ENCODE peak calls at places on chromosome 13, in nine cellular contexts. D is thoracic aorta; K is CD8-positive, alpha-beta T cell; U is choroid plexus epithelial cell; Z is KG1; E is neural crest cell; P is GM10248; H is GM04503; V is kidney epithelial cell. F is an unnamed sample.

GRCh38 chr13:27792393-27793218 is at the start of gene GSX1:
- DNase-seq in D (no peak), K (peak), U (peak), Z (no peak), E (peak), P (peak), H (no peak), V (peak), F (peak)

GRCh38 chr13:110676057-110676510 is 29.8 kb downstream of the CARS2 start:
- DNase-seq in D (no peak), K (no peak), U (no peak), Z (no peak), E (no peak), P (peak), H (no peak), V (no peak), F (no peak)

GRCh38 chr13:48873598-48873997 is 102.1 kb upstream of the FNDC3A start:
- DNase-seq in D (no peak), K (no peak), U (peak), Z (no peak), E (no peak), P (no peak), H (no peak), V (no peak), F (no peak)

GRCh38 chr13:100633461-100633860 is 41.1 kb downstream of the TMTC4 start:
- DNase-seq in D (no peak), K (no peak), U (peak), Z (no peak), E (no peak), P (no peak), H (peak), V (peak), F (no peak)

GRCh38 chr13:112824429-112824828 is 134.6 kb downstream of the ATP11A start:
- DNase-seq in D (no peak), K (no peak), U (no peak), Z (no peak), E (no peak), P (no peak), H (no peak), V (no peak), F (no peak)

GRCh38 chr13:20940083-20940482 is 37.5 kb upstream of the XPO4 start:
- DNase-seq in D (no peak), K (no peak), U (peak), Z (no peak), E (no peak), P (no peak), H (peak), V (no peak), F (no peak)

GRCh38 chr13:95677564-95678386 is 836 bp downstream of the DNAJC3 start:
- DNase-seq in D (no peak), K (no peak), U (peak), Z (no peak), E (no peak), P (no peak), H (no peak), V (no peak), F (no peak)

GRCh38 chr13:59863621-59864020 is 300.1 kb downstream of the DIAPH3 start:
- DNase-seq in D (no peak), K (no peak), U (no peak), Z (no peak), E (no peak), P (no peak), H (no peak), V (no peak), F (no peak)

GRCh38 chr13:43894438-43894837 is 14.7 kb downstream of the LACC1 start:
- DNase-seq in D (no peak), K (no peak), U (peak), Z (no peak), E (no peak), P (no peak), H (no peak), V (no peak), F (no peak)

GRCh38 chr13:97258801-97259200 is 36.7 kb downstream of the MBNL2 start:
- DNase-seq in D (no peak), K (no peak), U (peak), Z (no peak), E (no peak), P (no peak), H (peak), V (no peak), F (no peak)

GRCh38 chr13:72693832-72694231 is 33.6 kb downstream of the MZT1 start:
- DNase-seq in D (no peak), K (no peak), U (no peak), Z (no peak), E (no peak), P (no peak), H (no peak), V (no peak), F (no peak)

GRCh38 chr13:43573787-43574562 is 212.8 kb downstream of the ENOX1 start:
- DNase-seq in D (no peak), K (no peak), U (peak), Z (no peak), E (no peak), P (no peak), H (peak), V (no peak), F (no peak)

GRCh38 chr13:111947026-111947810 is 119.7 kb upstream of the SOX1 start:
- DNase-seq in D (no peak), K (no peak), U (no peak), Z (no peak), E (no peak), P (no peak), H (no peak), V (no peak), F (no peak)

GRCh38 chr13:30257433-30258099 is 49.8 kb downstream of the KATNAL1 start:
- DNase-seq in D (no peak), K (no peak), U (peak), Z (no peak), E (peak), P (peak), H (no peak), V (peak), F (peak)

GRCh38 chr13:100710176-100710575 is 35.6 kb upstream of the TMTC4 start:
- DNase-seq in D (no peak), K (no peak), U (no peak), Z (no peak), E (no peak), P (no peak), H (no peak), V (peak), F (no peak)

GRCh38 chr13:30577381-30577780 is 40.3 kb upstream of the USPL1 start:
- DNase-seq in D (no peak), K (peak), U (peak), Z (no peak), E (no peak), P (peak), H (peak), V (peak), F (no peak)

GRCh38 chr13:110154370-110155031 is 152.5 kb downstream of the COL4A1 start:
- DNase-seq in D (no peak), K (no peak), U (no peak), Z (no peak), E (no peak), P (no peak), H (no peak), V (no peak), F (no peak)

GRCh38 chr13:73090116-73090811 is 31.5 kb downstream of the KLF5 start:
- DNase-seq in D (no peak), K (no peak), U (peak), Z (no peak), E (no peak), P (no peak), H (peak), V (peak), F (no peak)

GRCh38 chr13:30373727-30374126 is 48.6 kb upstream of the UBE2L5 start:
- DNase-seq in D (no peak), K (no peak), U (no peak), Z (no peak), E (no peak), P (peak), H (no peak), V (no peak), F (no peak)

GRCh38 chr13:24713022-24713421 is 32.8 kb downstream of the ATP12A start:
- DNase-seq in D (no peak), K (no peak), U (no peak), Z (no peak), E (no peak), P (no peak), H (no peak), V (no peak), F (peak)

GRCh38 chr13:22076658-22077057 is 405.8 kb downstream of the FGF9 start:
- DNase-seq in D (no peak), K (no peak), U (no peak), Z (no peak), E (no peak), P (no peak), H (no peak), V (no peak), F (no peak)

GRCh38 chr13:95296326-95296939 is 4.8 kb downstream of the ABCC4 start:
- DNase-seq in D (no peak), K (no peak), U (no peak), Z (no peak), E (peak), P (peak), H (no peak), V (no peak), F (peak)

GRCh38 chr13:25860862-25861261 is 191.0 kb downstream of the SHISA2 start:
- DNase-seq in D (no peak), K (no peak), U (peak), Z (no peak), E (no peak), P (no peak), H (no peak), V (no peak), F (no peak)

GRCh38 chr13:82501804-82502203 is 1380.5 kb downstream of the SLITRK1 start:
- DNase-seq in D (no peak), K (no peak), U (no peak), Z (no peak), E (no peak), P (no peak), H (no peak), V (no peak), F (no peak)

GRCh38 chr13:33260168-33261098 is 25.1 kb downstream of the STARD13 start:
- DNase-seq in D (no peak), K (no peak), U (peak), Z (no peak), E (no peak), P (no peak), H (no peak), V (no peak), F (no peak)

GRCh38 chr13:98171806-98172569 is 5.1 kb downstream of the RNF113B start:
- DNase-seq in D (no peak), K (no peak), U (peak), Z (no peak), E (no peak), P (no peak), H (no peak), V (no peak), F (peak)

GRCh38 chr13:51793570-51794273 is 10.2 kb downstream of the DHRS12 start:
- DNase-seq in D (no peak), K (no peak), U (peak), Z (peak), E (no peak), P (no peak), H (peak), V (no peak), F (no peak)

GRCh38 chr13:111429064-111429558 is 108.7 kb downstream of the TEX29 start:
- DNase-seq in D (no peak), K (peak), U (peak), Z (no peak), E (peak), P (peak), H (peak), V (no peak), F (peak)

GRCh38 chr13:31067416-31068118 is 94.1 kb downstream of the HSPH1 start:
- DNase-seq in D (no peak), K (no peak), U (peak), Z (no peak), E (no peak), P (no peak), H (no peak), V (peak), F (no peak)

GRCh38 chr13:107258599-107259187 is 690.8 kb upstream of the ARGLU1 start:
- DNase-seq in D (no peak), K (no peak), U (peak), Z (no peak), E (no peak), P (no peak), H (no peak), V (no peak), F (no peak)

F was measured in retina.